ENCODE peak calls at places on chromosomes 4 and X, in seven cellular contexts. One of them, this sample, is unnamed. For H3K4me1, the result is how much of the 10 kb centered on the place peaks cover.

GRCh38 chrX:134865730-134866129 is 125.1 kb upstream of the SMIM10 start:
- DNase-seq in left ventricle myocardium inferior: no peak
- DNase-seq in astrocyte: no peak
- DNase-seq in fibroblast of lung: no peak
- DNase-seq in breast epithelium: no peak
- DNase-seq in heart right ventricle: no peak
- DNase-seq in Peyer's patch: no peak
- DNase-seq in this sample: no peak

GRCh38 chr4:158811704-158812103 is 42.9 kb downstream of the FNIP2 start:
- DNase-seq in left ventricle myocardium inferior: no peak
- DNase-seq in astrocyte: no peak
- DNase-seq in heart right ventricle: no peak
- DNase-seq in breast epithelium: no peak
- DNase-seq in Peyer's patch: no peak
- DNase-seq in fibroblast of lung: no peak
- DNase-seq in this sample: no peak

GRCh38 chr4:74874785-74875367 is 58.0 kb upstream of the PARM1 start:
- DNase-seq in Peyer's patch: no peak
- DNase-seq in breast epithelium: no peak
- DNase-seq in astrocyte: peak
- DNase-seq in fibroblast of lung: peak
- DNase-seq in heart right ventricle: no peak
- DNase-seq in left ventricle myocardium inferior: no peak
- DNase-seq in this sample: peak

GRCh38 chrX:70454441-70455365 is 10.1 kb downstream of the DLG3 start:
- DNase-seq in breast epithelium: peak
- DNase-seq in Peyer's patch: peak
- DNase-seq in astrocyte: peak
- DNase-seq in left ventricle myocardium inferior: peak
- DNase-seq in heart right ventricle: peak
- DNase-seq in fibroblast of lung: peak
- DNase-seq in this sample: peak

GRCh38 chr4:3337811-3338210 is 45.0 kb downstream of the RGS12 start:
- DNase-seq in astrocyte: peak
- DNase-seq in left ventricle myocardium inferior: no peak
- DNase-seq in breast epithelium: peak
- DNase-seq in heart right ventricle: no peak
- DNase-seq in Peyer's patch: no peak
- DNase-seq in fibroblast of lung: peak
- DNase-seq in this sample: peak

GRCh38 chr4:146235654-146236570 is 21.6 kb downstream of the REELD1 start:
- DNase-seq in astrocyte: no peak
- DNase-seq in breast epithelium: no peak
- DNase-seq in fibroblast of lung: no peak
- DNase-seq in left ventricle myocardium inferior: peak
- DNase-seq in Peyer's patch: no peak
- DNase-seq in heart right ventricle: no peak
- DNase-seq in this sample: peak

GRCh38 chrX:55127692-55128091 is 38.9 kb downstream of the PAGE2 start:
- DNase-seq in breast epithelium: no peak
- DNase-seq in Peyer's patch: no peak
- DNase-seq in fibroblast of lung: no peak
- DNase-seq in left ventricle myocardium inferior: no peak
- DNase-seq in heart right ventricle: no peak
- DNase-seq in astrocyte: no peak
- DNase-seq in this sample: no peak

GRCh38 chr4:89492476-89493110 is 185.0 kb upstream of the GPRIN3 start:
- DNase-seq in left ventricle myocardium inferior: no peak
- DNase-seq in heart right ventricle: no peak
- DNase-seq in Peyer's patch: no peak
- DNase-seq in fibroblast of lung: peak
- DNase-seq in breast epithelium: no peak
- DNase-seq in astrocyte: peak
- DNase-seq in this sample: no peak

GRCh38 chr4:8586671-8587468 is 5.7 kb upstream of the CPZ start:
- DNase-seq in heart right ventricle: no peak
- DNase-seq in Peyer's patch: no peak
- DNase-seq in fibroblast of lung: no peak
- DNase-seq in astrocyte: no peak
- DNase-seq in left ventricle myocardium inferior: no peak
- DNase-seq in breast epithelium: no peak
- DNase-seq in this sample: no peak

GRCh38 chrX:115233497-115234219 is at the start of gene LRCH2:
- DNase-seq in fibroblast of lung: peak
- DNase-seq in breast epithelium: no peak
- DNase-seq in Peyer's patch: no peak
- DNase-seq in left ventricle myocardium inferior: peak
- DNase-seq in astrocyte: peak
- DNase-seq in heart right ventricle: peak
- DNase-seq in this sample: peak

GRCh38 chr4:56995525-56995924 is 16.8 kb downstream of the POLR2B start:
- DNase-seq in fibroblast of lung: peak
- DNase-seq in breast epithelium: peak
- DNase-seq in astrocyte: peak
- DNase-seq in left ventricle myocardium inferior: peak
- DNase-seq in heart right ventricle: peak
- DNase-seq in Peyer's patch: no peak
- DNase-seq in this sample: peak

GRCh38 chr4:39046243-39046642 is 14.0 kb upstream of the TMEM156 start:
- DNase-seq in fibroblast of lung: peak
- DNase-seq in Peyer's patch: no peak
- DNase-seq in heart right ventricle: no peak
- DNase-seq in astrocyte: peak
- DNase-seq in left ventricle myocardium inferior: no peak
- DNase-seq in breast epithelium: no peak
- DNase-seq in this sample: peak

GRCh38 chr4:54657556-54658313 is at the start of gene KIT:
- DNase-seq in Peyer's patch: no peak
- DNase-seq in heart right ventricle: peak
- DNase-seq in fibroblast of lung: peak
- DNase-seq in breast epithelium: peak
- DNase-seq in astrocyte: no peak
- DNase-seq in left ventricle myocardium inferior: peak
- DNase-seq in this sample: peak

GRCh38 chr4:89363786-89364185 is 56.2 kb upstream of the GPRIN3 start:
- DNase-seq in heart right ventricle: no peak
- DNase-seq in fibroblast of lung: no peak
- DNase-seq in astrocyte: no peak
- DNase-seq in breast epithelium: no peak
- DNase-seq in Peyer's patch: no peak
- DNase-seq in left ventricle myocardium inferior: no peak
- DNase-seq in this sample: no peak

GRCh38 chr4:1570291-1571164 is 113.6 kb downstream of the FAM53A start:
- DNase-seq in fibroblast of lung: no peak
- DNase-seq in astrocyte: no peak
- DNase-seq in Peyer's patch: no peak
- DNase-seq in breast epithelium: no peak
- DNase-seq in heart right ventricle: peak
- DNase-seq in left ventricle myocardium inferior: no peak
- DNase-seq in this sample: no peak

GRCh38 chrX:25873196-25873595 is 264.9 kb upstream of the MAGEB18 start:
- DNase-seq in astrocyte: peak
- DNase-seq in left ventricle myocardium inferior: no peak
- DNase-seq in Peyer's patch: no peak
- DNase-seq in heart right ventricle: no peak
- DNase-seq in breast epithelium: no peak
- DNase-seq in fibroblast of lung: peak
- DNase-seq in this sample: no peak

GRCh38 chr4:16116493-16116990 is 32.7 kb upstream of the PROM1 start:
- DNase-seq in left ventricle myocardium inferior: no peak
- DNase-seq in heart right ventricle: no peak
- DNase-seq in Peyer's patch: no peak
- DNase-seq in breast epithelium: peak
- DNase-seq in fibroblast of lung: no peak
- DNase-seq in astrocyte: no peak
- DNase-seq in this sample: no peak

GRCh38 chr4:53916431-53916889 is 147.9 kb downstream of the CHIC2 start:
- DNase-seq in left ventricle myocardium inferior: no peak
- DNase-seq in astrocyte: peak
- DNase-seq in breast epithelium: no peak
- DNase-seq in fibroblast of lung: peak
- DNase-seq in heart right ventricle: no peak
- DNase-seq in Peyer's patch: no peak
- DNase-seq in this sample: no peak

GRCh38 chr4:37392540-37393255 is 148.2 kb downstream of the NWD2 start:
- DNase-seq in breast epithelium: no peak
- DNase-seq in left ventricle myocardium inferior: peak
- DNase-seq in heart right ventricle: peak
- DNase-seq in Peyer's patch: no peak
- DNase-seq in astrocyte: no peak
- DNase-seq in fibroblast of lung: peak
- DNase-seq in this sample: peak

GRCh38 chr4:123505077-123505456 is 108.5 kb downstream of the SPRY1 start:
- DNase-seq in breast epithelium: no peak
- DNase-seq in left ventricle myocardium inferior: no peak
- DNase-seq in fibroblast of lung: peak
- DNase-seq in astrocyte: peak
- DNase-seq in heart right ventricle: no peak
- DNase-seq in Peyer's patch: no peak
- DNase-seq in this sample: no peak

GRCh38 chr4:165443276-165443675 is 64.5 kb downstream of the CPE start:
- DNase-seq in heart right ventricle: no peak
- DNase-seq in Peyer's patch: no peak
- DNase-seq in breast epithelium: no peak
- DNase-seq in left ventricle myocardium inferior: no peak
- DNase-seq in fibroblast of lung: peak
- DNase-seq in astrocyte: peak
- DNase-seq in this sample: no peak

GRCh38 chr4:73437558-73437956 is 1.5 kb downstream of the AFP start:
- DNase-seq in Peyer's patch: no peak
- DNase-seq in breast epithelium: no peak
- DNase-seq in astrocyte: no peak
- DNase-seq in heart right ventricle: no peak
- DNase-seq in left ventricle myocardium inferior: no peak
- DNase-seq in fibroblast of lung: no peak
- DNase-seq in this sample: no peak

GRCh38 chr4:2077537-2078460 is 18.7 kb downstream of the NAT8L start:
- DNase-seq in breast epithelium: no peak
- DNase-seq in Peyer's patch: no peak
- DNase-seq in fibroblast of lung: no peak
- DNase-seq in left ventricle myocardium inferior: no peak
- DNase-seq in astrocyte: no peak
- DNase-seq in heart right ventricle: no peak
- DNase-seq in this sample: no peak

GRCh38 chr4:27397886-27398285 is 537.2 kb downstream of the STIM2 start:
- DNase-seq in left ventricle myocardium inferior: no peak
- DNase-seq in Peyer's patch: no peak
- DNase-seq in fibroblast of lung: peak
- DNase-seq in astrocyte: peak
- DNase-seq in breast epithelium: no peak
- DNase-seq in heart right ventricle: no peak
- DNase-seq in this sample: no peak

GRCh38 chr4:142480244-142480643 is 365.9 kb downstream of the INPP4B start:
- DNase-seq in astrocyte: peak
- DNase-seq in breast epithelium: no peak
- DNase-seq in Peyer's patch: no peak
- DNase-seq in left ventricle myocardium inferior: no peak
- DNase-seq in fibroblast of lung: peak
- DNase-seq in heart right ventricle: no peak
- DNase-seq in this sample: no peak

GRCh38 chr4:187333151-187333550 is 609.5 kb upstream of the FAT1 start:
- DNase-seq in heart right ventricle: no peak
- DNase-seq in astrocyte: no peak
- DNase-seq in left ventricle myocardium inferior: no peak
- DNase-seq in breast epithelium: no peak
- DNase-seq in fibroblast of lung: peak
- DNase-seq in Peyer's patch: no peak
- DNase-seq in this sample: no peak

DNA sequence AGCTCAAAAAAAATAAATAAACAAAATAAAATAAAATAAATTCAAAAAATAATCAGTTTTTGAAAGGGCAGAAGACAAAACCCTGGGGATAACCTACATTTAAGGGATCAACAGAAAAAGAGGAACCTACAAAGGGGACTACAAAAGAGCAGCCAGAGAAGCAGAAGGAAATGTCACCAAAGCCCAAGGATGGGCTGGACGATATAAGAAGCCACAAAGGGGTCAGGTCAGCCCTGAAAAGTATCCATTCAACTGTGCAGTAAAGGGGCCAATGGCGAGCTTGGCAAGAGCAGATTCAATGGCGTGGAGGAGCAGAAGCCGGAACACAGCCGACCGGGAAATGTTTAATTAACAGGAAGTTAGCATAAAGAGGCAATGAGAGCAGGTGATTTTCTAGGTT is 16.9 kb downstream of the ACOT9 start:
- DNase-seq in heart right ventricle: no peak
- DNase-seq in Peyer's patch: no peak
- DNase-seq in astrocyte: no peak
- DNase-seq in breast epithelium: no peak
- DNase-seq in left ventricle myocardium inferior: no peak
- DNase-seq in fibroblast of lung: no peak
- DNase-seq in this sample: no peak
- H3K4me1 ChIP-seq in heart right ventricle: under half
- H3K4me1 ChIP-seq in Peyer's patch: under half
- H3K4me1 ChIP-seq in astrocyte: under half
- H3K4me1 ChIP-seq in breast epithelium: under half
- H3K4me1 ChIP-seq in left ventricle myocardium inferior: under half
- H3K4me1 ChIP-seq in fibroblast of lung: under half
- H3K4me1 ChIP-seq in this sample: under half

GRCh38 chr4:22667332-22667731 is 25.4 kb upstream of the GBA3 start:
- DNase-seq in heart right ventricle: no peak
- DNase-seq in Peyer's patch: no peak
- DNase-seq in left ventricle myocardium inferior: no peak
- DNase-seq in breast epithelium: no peak
- DNase-seq in fibroblast of lung: no peak
- DNase-seq in astrocyte: no peak
- DNase-seq in this sample: no peak
- TF ChIP-seq CTCF in heart right ventricle: no peak
- TF ChIP-seq CTCF in Peyer's patch: no peak
- TF ChIP-seq CTCF in left ventricle myocardium inferior: no peak
- TF ChIP-seq CTCF in breast epithelium: no peak
- TF ChIP-seq CTCF in fibroblast of lung: no peak
- TF ChIP-seq CTCF in astrocyte: no peak
- TF ChIP-seq CTCF in this sample: no peak

GRCh38 chrX:53595266-53595810 is 91.2 kb downstream of the HUWE1 start:
- DNase-seq in left ventricle myocardium inferior: no peak
- DNase-seq in astrocyte: no peak
- DNase-seq in fibroblast of lung: no peak
- DNase-seq in heart right ventricle: no peak
- DNase-seq in breast epithelium: no peak
- DNase-seq in Peyer's patch: no peak
- DNase-seq in this sample: no peak
- H3K4me1 ChIP-seq in left ventricle myocardium inferior: under half
- H3K4me1 ChIP-seq in astrocyte: under half
- H3K4me1 ChIP-seq in fibroblast of lung: under half
- H3K4me1 ChIP-seq in heart right ventricle: under half
- H3K4me1 ChIP-seq in breast epithelium: under half
- H3K4me1 ChIP-seq in Peyer's patch: under half
- H3K4me1 ChIP-seq in this sample: under half

GRCh38 chr4:111946789-111947188 is 198.5 kb upstream of the FAM241A start:
- DNase-seq in fibroblast of lung: no peak
- DNase-seq in heart right ventricle: no peak
- DNase-seq in left ventricle myocardium inferior: no peak
- DNase-seq in breast epithelium: no peak
- DNase-seq in Peyer's patch: no peak
- DNase-seq in astrocyte: no peak
- DNase-seq in this sample: no peak

GRCh38 chr4:111941957-111942356 is 203.3 kb upstream of the FAM241A start:
- DNase-seq in fibroblast of lung: no peak
- DNase-seq in astrocyte: no peak
- DNase-seq in breast epithelium: no peak
- DNase-seq in heart right ventricle: no peak
- DNase-seq in Peyer's patch: no peak
- DNase-seq in left ventricle myocardium inferior: no peak
- DNase-seq in this sample: no peak

GRCh38 chr4:111945014-111945413 is 200.2 kb upstream of the FAM241A start:
- DNase-seq in heart right ventricle: no peak
- DNase-seq in breast epithelium: no peak
- DNase-seq in fibroblast of lung: peak
- DNase-seq in Peyer's patch: no peak
- DNase-seq in astrocyte: no peak
- DNase-seq in left ventricle myocardium inferior: no peak
- DNase-seq in this sample: no peak

GRCh38 chr4:111943796-111944203 is 201.5 kb upstream of the FAM241A start:
- DNase-seq in fibroblast of lung: peak
- DNase-seq in heart right ventricle: no peak
- DNase-seq in Peyer's patch: no peak
- DNase-seq in left ventricle myocardium inferior: no peak
- DNase-seq in breast epithelium: no peak
- DNase-seq in astrocyte: no peak
- DNase-seq in this sample: peak
- TF ChIP-seq CTCF in fibroblast of lung: peak
- TF ChIP-seq CTCF in heart right ventricle: no peak
- TF ChIP-seq CTCF in Peyer's patch: peak
- TF ChIP-seq CTCF in left ventricle myocardium inferior: peak
- TF ChIP-seq CTCF in breast epithelium: no peak
- TF ChIP-seq CTCF in astrocyte: peak
- TF ChIP-seq CTCF in this sample: no peak